ENCODE peak calls at places on chromosomes 6 and 20, in nine cellular contexts. J is fibroblast of villous mesenchyme, E is endothelial cell, X is NCI-H1105 treated with DMSO at 0.1 percent for 48 hours, P is posterior vena cava, A is right lobe of liver, U is occipital lobe, Z is caudate nucleus, C is cardiac septum. V is an unnamed sample.

GRCh38 chr6:14900919-14901318 is 344.9 kb upstream of the JARID2 start:
- DNase-seq in J (no peak), P (no peak), A (no peak), U (no peak), C (no peak), X (no peak), Z (no peak), E (no peak), V (no peak)

GRCh38 chr6:4964675-4965336 is 39.0 kb downstream of the RPP40 start:
- DNase-seq in U (no peak), E (no peak), Z (no peak), X (no peak), P (no peak), C (peak), J (no peak), A (no peak), V (no peak)

GRCh38 chr6:82959385-82959941 is 106.2 kb downstream of the UBE3D start:
- DNase-seq in P (no peak), E (no peak), J (peak), X (no peak), A (no peak), U (no peak), Z (no peak), C (no peak), V (no peak)

GRCh38 chr6:33761581-33761921 is 14.8 kb upstream of the IP6K3 start:
- DNase-seq in U (no peak), X (no peak), E (no peak), P (no peak), J (no peak), A (no peak), C (no peak), Z (no peak), V (no peak)

GRCh38 chr6:170066679-170067078 is 224.2 kb downstream of the DLL1 start:
- DNase-seq in C (peak), P (peak), U (no peak), A (no peak), J (no peak), Z (no peak), E (no peak), X (no peak), V (no peak)

GRCh38 chr20:33068251-33068939 is 11.0 kb upstream of the BPIFB4 start:
- DNase-seq in C (no peak), U (no peak), P (no peak), X (no peak), Z (no peak), A (no peak), J (no peak), E (no peak), V (no peak)

GRCh38 chr6:12048609-12049008 is 36.5 kb downstream of the HIVEP1 start:
- DNase-seq in A (no peak), P (no peak), J (no peak), C (no peak), E (no peak), U (no peak), Z (no peak), X (no peak), V (no peak)

GRCh38 chr6:45946352-45946751 is 69.3 kb downstream of the CLIC5 start:
- DNase-seq in X (no peak), E (peak), A (no peak), P (peak), Z (no peak), U (no peak), J (peak), C (no peak), V (no peak)

GRCh38 chr6:159977242-159978214 is 8.6 kb downstream of the IGF2R start:
- DNase-seq in X (no peak), J (peak), U (no peak), A (no peak), Z (no peak), C (no peak), P (no peak), E (no peak), V (no peak)